ENCODE peak calls at places on chromosomes 6 and 20, in five cellular contexts. One of them, this sample, is unnamed.

GRCh38 chr6:40928738-40929137 is 110.3 kb downstream of the UNC5CL start:
- DNase-seq in heart right ventricle: no peak
- DNase-seq in A549: no peak
- DNase-seq in heart left ventricle: no peak
- DNase-seq in neural progenitor cell: no peak
- DNase-seq in this sample: no peak

GRCh38 chr6:130178692-130179091 is 44.1 kb downstream of the SAMD3 start:
- DNase-seq in heart right ventricle: no peak
- DNase-seq in A549: peak
- DNase-seq in heart left ventricle: no peak
- DNase-seq in neural progenitor cell: no peak
- DNase-seq in this sample: no peak

GRCh38 chr20:62622877-62623487 is 19.3 kb upstream of the SLCO4A1 start:
- DNase-seq in heart right ventricle: no peak
- DNase-seq in A549: no peak
- DNase-seq in heart left ventricle: peak
- DNase-seq in neural progenitor cell: no peak
- DNase-seq in this sample: no peak

GRCh38 chr20:62921119-62921687 is 5.1 kb downstream of the DIDO1 start:
- DNase-seq in heart right ventricle: peak
- DNase-seq in A549: peak
- DNase-seq in heart left ventricle: no peak
- DNase-seq in neural progenitor cell: peak
- DNase-seq in this sample: no peak

GRCh38 chr6:68911811-68912210 is 276.7 kb downstream of the ADGRB3 start:
- DNase-seq in heart right ventricle: no peak
- DNase-seq in A549: no peak
- DNase-seq in heart left ventricle: no peak
- DNase-seq in neural progenitor cell: no peak
- DNase-seq in this sample: no peak

GRCh38 chr6:155994071-155994470 is 538.4 kb upstream of the NOX3 start:
- DNase-seq in heart right ventricle: no peak
- DNase-seq in A549: no peak
- DNase-seq in heart left ventricle: no peak
- DNase-seq in neural progenitor cell: no peak
- DNase-seq in this sample: no peak

GRCh38 chr6:125377621-125378020 is 75.9 kb upstream of the HDDC2 start:
- DNase-seq in heart right ventricle: no peak
- DNase-seq in A549: no peak
- DNase-seq in heart left ventricle: no peak
- DNase-seq in neural progenitor cell: no peak
- DNase-seq in this sample: no peak

GRCh38 chr6:514396-514973 is 122.9 kb downstream of the IRF4 start:
- DNase-seq in heart right ventricle: no peak
- DNase-seq in A549: no peak
- DNase-seq in heart left ventricle: no peak
- DNase-seq in neural progenitor cell: no peak
- DNase-seq in this sample: no peak

GRCh38 chr6:129801909-129802308 is 59.2 kb downstream of the TMEM244 start:
- DNase-seq in heart right ventricle: no peak
- DNase-seq in A549: no peak
- DNase-seq in heart left ventricle: no peak
- DNase-seq in neural progenitor cell: no peak
- DNase-seq in this sample: no peak

GRCh38 chr6:144762450-144762849 is 477.3 kb downstream of the UTRN start:
- DNase-seq in heart right ventricle: no peak
- DNase-seq in A549: no peak
- DNase-seq in heart left ventricle: no peak
- DNase-seq in neural progenitor cell: no peak
- DNase-seq in this sample: no peak

GRCh38 chr20:20677186-20677585 is 35.3 kb downstream of the RALGAPA2 start:
- DNase-seq in heart right ventricle: no peak
- DNase-seq in A549: no peak
- DNase-seq in heart left ventricle: no peak
- DNase-seq in neural progenitor cell: no peak
- DNase-seq in this sample: no peak

GRCh38 chr6:73394577-73395354 is at the start of gene DDX43:
- DNase-seq in heart right ventricle: peak
- DNase-seq in A549: no peak
- DNase-seq in heart left ventricle: peak
- DNase-seq in neural progenitor cell: no peak
- DNase-seq in this sample: peak

GRCh38 chr6:133040025-133040838 is 200.9 kb upstream of the EYA4 start:
- DNase-seq in heart right ventricle: no peak
- DNase-seq in A549: peak
- DNase-seq in heart left ventricle: no peak
- DNase-seq in neural progenitor cell: peak
- DNase-seq in this sample: no peak

GRCh38 chr6:167122041-167122826 is 662 bp upstream of the CCR6 start:
- DNase-seq in heart right ventricle: no peak
- DNase-seq in A549: no peak
- DNase-seq in heart left ventricle: no peak
- DNase-seq in neural progenitor cell: no peak
- DNase-seq in this sample: no peak
- H3K4me3 ChIP-seq in heart right ventricle: no peak
- H3K4me3 ChIP-seq in A549: no peak
- H3K4me3 ChIP-seq in heart left ventricle: no peak
- H3K4me3 ChIP-seq in neural progenitor cell: no peak
- H3K4me3 ChIP-seq in this sample: no peak

GRCh38 chr20:24493181-24493580 is 23.8 kb downstream of the SYNDIG1 start:
- DNase-seq in heart right ventricle: no peak
- DNase-seq in A549: no peak
- DNase-seq in heart left ventricle: no peak
- DNase-seq in neural progenitor cell: no peak
- DNase-seq in this sample: no peak

GRCh38 chr20:24492698-24493097 is 23.3 kb downstream of the SYNDIG1 start:
- DNase-seq in heart right ventricle: no peak
- DNase-seq in A549: no peak
- DNase-seq in heart left ventricle: no peak
- DNase-seq in neural progenitor cell: no peak
- DNase-seq in this sample: no peak

GRCh38 chr20:24490598-24490997 is 21.2 kb downstream of the SYNDIG1 start:
- DNase-seq in heart right ventricle: no peak
- DNase-seq in A549: no peak
- DNase-seq in heart left ventricle: no peak
- DNase-seq in neural progenitor cell: no peak
- DNase-seq in this sample: no peak

GRCh38 chr20:24491043-24491756 is 21.8 kb downstream of the SYNDIG1 start:
- DNase-seq in heart right ventricle: no peak
- DNase-seq in A549: no peak
- DNase-seq in heart left ventricle: no peak
- DNase-seq in neural progenitor cell: no peak
- DNase-seq in this sample: no peak

DNA sequence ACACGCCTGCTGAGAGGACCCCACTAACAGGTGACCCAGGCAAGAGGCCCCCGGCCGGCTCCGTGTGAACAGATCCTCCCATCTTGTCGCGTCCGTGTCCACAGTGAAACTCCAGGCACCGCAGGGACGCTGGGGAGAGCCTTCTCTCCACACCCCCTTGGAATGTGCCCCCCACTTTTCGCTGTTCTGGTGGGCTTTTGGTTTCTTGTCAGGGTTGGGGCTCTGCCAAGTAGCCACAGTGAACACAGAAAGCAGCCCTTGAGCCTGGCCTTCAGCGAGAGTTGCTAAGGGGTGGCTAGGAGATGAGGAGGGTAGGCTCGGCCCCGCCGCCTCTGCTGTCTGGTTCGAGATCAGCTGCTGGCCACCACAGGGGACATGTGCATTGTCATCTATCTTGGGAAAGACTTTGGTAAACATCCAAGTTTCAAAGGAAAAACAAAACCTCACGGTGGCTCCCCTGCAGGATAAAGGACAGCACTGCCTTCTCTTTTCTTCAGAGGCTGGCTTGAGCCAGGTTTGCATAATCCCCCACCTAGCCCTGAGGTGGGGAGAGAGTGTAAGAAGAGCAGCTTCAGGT is 22.7 kb downstream of the SYNDIG1 start:
- DNase-seq in heart right ventricle: no peak
- DNase-seq in A549: peak
- DNase-seq in heart left ventricle: no peak
- DNase-seq in neural progenitor cell: peak
- DNase-seq in this sample: no peak
- H3K4me3 ChIP-seq in heart right ventricle: no peak
- H3K4me3 ChIP-seq in A549: no peak
- H3K4me3 ChIP-seq in heart left ventricle: no peak
- H3K4me3 ChIP-seq in neural progenitor cell: no peak
- H3K4me3 ChIP-seq in this sample: no peak

GRCh38 chr6:160931378-160932343 is 59.9 kb upstream of the MAP3K4 start:
- DNase-seq in heart right ventricle: no peak
- DNase-seq in A549: no peak
- DNase-seq in heart left ventricle: no peak
- DNase-seq in neural progenitor cell: peak
- DNase-seq in this sample: no peak
- H3K4me3 ChIP-seq in heart right ventricle: peak
- H3K4me3 ChIP-seq in A549: peak
- H3K4me3 ChIP-seq in heart left ventricle: peak
- H3K4me3 ChIP-seq in neural progenitor cell: peak
- H3K4me3 ChIP-seq in this sample: peak

GRCh38 chr6:44438827-44439226 is 51.3 kb downstream of the CDC5L start:
- DNase-seq in heart right ventricle: no peak
- DNase-seq in A549: no peak
- DNase-seq in heart left ventricle: no peak
- DNase-seq in neural progenitor cell: no peak
- DNase-seq in this sample: no peak
- H3K4me3 ChIP-seq in heart right ventricle: no peak
- H3K4me3 ChIP-seq in A549: no peak
- H3K4me3 ChIP-seq in heart left ventricle: no peak
- H3K4me3 ChIP-seq in neural progenitor cell: no peak
- H3K4me3 ChIP-seq in this sample: no peak

GRCh38 chr20:53652090-53652858 is 58.6 kb upstream of the ZNF217 start:
- DNase-seq in heart right ventricle: no peak
- DNase-seq in A549: no peak
- DNase-seq in heart left ventricle: no peak
- DNase-seq in neural progenitor cell: no peak
- DNase-seq in this sample: no peak

GRCh38 chr20:53654932-53655674 is 61.5 kb upstream of the ZNF217 start:
- DNase-seq in heart right ventricle: no peak
- DNase-seq in A549: no peak
- DNase-seq in heart left ventricle: no peak
- DNase-seq in neural progenitor cell: no peak
- DNase-seq in this sample: no peak

GRCh38 chr20:53656653-53657288 is 63.1 kb upstream of the ZNF217 start:
- DNase-seq in heart right ventricle: no peak
- DNase-seq in A549: no peak
- DNase-seq in heart left ventricle: no peak
- DNase-seq in neural progenitor cell: no peak
- DNase-seq in this sample: no peak

GRCh38 chr20:53655909-53656652 is 62.4 kb upstream of the ZNF217 start:
- DNase-seq in heart right ventricle: no peak
- DNase-seq in A549: no peak
- DNase-seq in heart left ventricle: no peak
- DNase-seq in neural progenitor cell: no peak
- DNase-seq in this sample: no peak

GRCh38 chr20:53652859-53653520 is 59.4 kb upstream of the ZNF217 start:
- DNase-seq in heart right ventricle: no peak
- DNase-seq in A549: no peak
- DNase-seq in heart left ventricle: no peak
- DNase-seq in neural progenitor cell: no peak
- DNase-seq in this sample: no peak
- H3K4me3 ChIP-seq in heart right ventricle: no peak
- H3K4me3 ChIP-seq in A549: no peak
- H3K4me3 ChIP-seq in heart left ventricle: no peak
- H3K4me3 ChIP-seq in neural progenitor cell: no peak
- H3K4me3 ChIP-seq in this sample: peak

GRCh38 chr6:3208775-3209113 is 18.7 kb downstream of the TUBB2B start:
- DNase-seq in heart right ventricle: no peak
- DNase-seq in A549: no peak
- DNase-seq in heart left ventricle: no peak
- DNase-seq in neural progenitor cell: no peak
- DNase-seq in this sample: no peak

GRCh38 chr6:3208096-3208774 is 19.2 kb downstream of the TUBB2B start:
- DNase-seq in heart right ventricle: no peak
- DNase-seq in A549: no peak
- DNase-seq in heart left ventricle: no peak
- DNase-seq in neural progenitor cell: no peak
- DNase-seq in this sample: no peak

GRCh38 chr6:3210024-3210610 is 17.3 kb downstream of the TUBB2B start:
- DNase-seq in heart right ventricle: no peak
- DNase-seq in A549: no peak
- DNase-seq in heart left ventricle: no peak
- DNase-seq in neural progenitor cell: no peak
- DNase-seq in this sample: no peak

GRCh38 chr6:3211681-3212080 is 15.8 kb downstream of the TUBB2B start:
- DNase-seq in heart right ventricle: no peak
- DNase-seq in A549: no peak
- DNase-seq in heart left ventricle: no peak
- DNase-seq in neural progenitor cell: no peak
- DNase-seq in this sample: no peak

GRCh38 chr6:3209114-3210023 is 18.1 kb downstream of the TUBB2B start:
- DNase-seq in heart right ventricle: no peak
- DNase-seq in A549: peak
- DNase-seq in heart left ventricle: no peak
- DNase-seq in neural progenitor cell: peak
- DNase-seq in this sample: peak
- H3K4me3 ChIP-seq in heart right ventricle: no peak
- H3K4me3 ChIP-seq in A549: peak
- H3K4me3 ChIP-seq in heart left ventricle: no peak
- H3K4me3 ChIP-seq in neural progenitor cell: no peak
- H3K4me3 ChIP-seq in this sample: no peak

DNA sequence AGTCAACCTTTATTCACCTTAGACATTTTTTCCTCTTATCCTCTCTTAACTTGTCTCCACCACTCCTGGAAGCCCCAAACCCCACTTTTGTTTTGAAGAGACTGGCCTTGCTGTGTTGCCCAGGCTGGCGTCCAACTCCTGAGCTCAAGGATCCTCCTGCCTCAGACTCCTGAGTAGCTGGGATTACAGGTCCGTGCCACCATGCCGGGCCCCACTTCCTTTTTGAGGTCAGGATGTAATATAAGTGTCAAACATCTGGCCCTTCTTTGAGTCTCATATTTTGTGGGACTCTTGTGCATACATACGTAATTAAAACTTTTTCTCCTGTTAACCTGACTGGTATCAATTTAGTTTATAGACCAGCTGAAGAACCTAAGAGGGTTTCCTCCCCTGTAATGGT is 1.4 kb upstream of the CDK19 start:
- DNase-seq in heart right ventricle: no peak
- DNase-seq in A549: no peak
- DNase-seq in heart left ventricle: no peak
- DNase-seq in neural progenitor cell: no peak
- DNase-seq in this sample: no peak
- H3K4me3 ChIP-seq in heart right ventricle: no peak
- H3K4me3 ChIP-seq in A549: no peak
- H3K4me3 ChIP-seq in heart left ventricle: no peak
- H3K4me3 ChIP-seq in neural progenitor cell: no peak
- H3K4me3 ChIP-seq in this sample: no peak

This sample was measured in left ventricle myocardium inferior.